ENCODE peak calls at places on chromosome 21, in four cellular contexts. S is amniotic stem cell; L is CD4-positive, CD25-positive, alpha-beta regulatory T cell; J is NCI-H345. Q is an unnamed sample.

GRCh38 chr21:45262616-45263015 is 25.1 kb downstream of the POFUT2 start:
- DNase-seq in S (no peak), L (no peak), J (no peak), Q (no peak)

GRCh38 chr21:33300701-33301631 is 23.8 kb upstream of the IFNAR1 start:
- DNase-seq in S (no peak), L (no peak), J (no peak), Q (peak; percentile 55)

GRCh38 chr21:39650306-39650705 is 37.6 kb downstream of the B3GALT5 start:
- DNase-seq in S (no peak), L (no peak), J (no peak), Q (no peak)

GRCh38 chr21:31731112-31731801 is 661 bp downstream of the SCAF4 start:
- DNase-seq in S (no peak), L (peak; percentile 43), J (peak; percentile 41), Q (peak; percentile 54)

GRCh38 chr21:34992736-34993135 is 56.4 kb downstream of the RUNX1 start:
- DNase-seq in S (no peak), L (no peak), J (no peak), Q (no peak)

GRCh38 chr21:20443558-20444155 is 554.6 kb upstream of the NCAM2 start:
- DNase-seq in S (no peak), L (no peak), J (peak; percentile 17), Q (peak; percentile 49)

GRCh38 chr21:41751621-41752020 is 15.2 kb downstream of the RIPK4 start:
- DNase-seq in S (no peak), L (no peak), J (no peak), Q (peak; percentile 20)

GRCh38 chr21:30194701-30195299 is 21.1 kb downstream of the CLDN8 start:
- DNase-seq in S (no peak), L (no peak), J (peak; percentile 3), Q (no peak)

GRCh38 chr21:44697811-44698734 is 1.1 kb downstream of the KRTAP10-12 start:
- DNase-seq in S (no peak), L (no peak), J (no peak), Q (no peak)

GRCh38 chr21:32015740-32016139 is 142.9 kb downstream of the HUNK start:
- DNase-seq in S (no peak), L (no peak), J (no peak), Q (no peak)

GRCh38 chr21:26423506-26423905 is 149.6 kb downstream of the CYYR1 start:
- DNase-seq in S (no peak), L (no peak), J (no peak), Q (no peak)

GRCh38 chr21:28742527-28742926 is 250.2 kb downstream of the LTN1 start:
- DNase-seq in S (no peak), L (no peak), J (no peak), Q (no peak)

GRCh38 chr21:20617130-20617529 is 381.1 kb upstream of the NCAM2 start:
- DNase-seq in S (no peak), L (no peak), J (no peak), Q (no peak)

GRCh38 chr21:31874817-31875216 is 2.0 kb downstream of the HUNK start:
- DNase-seq in S (no peak), L (no peak), J (no peak), Q (peak; percentile 15)

GRCh38 chr21:16330340-16331319 is 600.8 kb downstream of the USP25 start:
- DNase-seq in S (peak; percentile 50), L (no peak), J (peak; percentile 85), Q (peak; percentile 89)

GRCh38 chr21:39612233-39613028 is at the start of gene B3GALT5:
- DNase-seq in S (no peak), L (no peak), J (peak; percentile 83), Q (peak; percentile 69)

GRCh38 chr21:45260191-45260795 is 27.4 kb downstream of the POFUT2 start:
- DNase-seq in S (no peak), L (no peak), J (no peak), Q (no peak)

GRCh38 chr21:26769613-26770188 is 75.5 kb downstream of the ADAMTS1 start:
- DNase-seq in S (peak; percentile 34), L (no peak), J (no peak), Q (peak; percentile 62)

GRCh38 chr21:25708467-25709065 is 26.1 kb downstream of the ATP5PF start:
- DNase-seq in S (peak; percentile 25), L (peak; percentile 27), J (peak; percentile 34), Q (peak; percentile 74)

GRCh38 chr21:28136687-28137086 is 856.0 kb downstream of the LTN1 start:
- DNase-seq in S (no peak), L (no peak), J (no peak), Q (no peak)

GRCh38 chr21:35963920-35964451 is 96.3 kb downstream of the SETD4 start:
- DNase-seq in S (no peak), L (no peak), J (no peak), Q (no peak)

GRCh38 chr21:45378258-45378966 is 26.6 kb upstream of the COL18A1 start:
- DNase-seq in S (peak; percentile 41), L (no peak), J (no peak), Q (no peak)

GRCh38 chr21:38171723-38172344 is 85.0 kb upstream of the KCNJ15 start:
- DNase-seq in S (no peak), L (no peak), J (no peak), Q (no peak)

GRCh38 chr21:16211339-16212303 is 481.8 kb downstream of the USP25 start:
- DNase-seq in S (no peak), L (no peak), J (no peak), Q (no peak)

GRCh38 chr21:41764558-41765392 is 2.1 kb downstream of the RIPK4 start:
- DNase-seq in S (no peak), L (no peak), J (no peak), Q (no peak)

GRCh38 chr21:33835920-33836319 is 79.7 kb downstream of the ATP5PO start:
- DNase-seq in S (no peak), L (no peak), J (no peak), Q (no peak)

GRCh38 chr21:43975469-43976098 is 36.5 kb upstream of the TRAPPC10 start:
- DNase-seq in S (no peak), L (peak; percentile 66), J (peak; percentile 74), Q (peak; percentile 68)

GRCh38 chr21:29208666-29209059 is 78.2 kb downstream of the MAP3K7CL start:
- DNase-seq in S (peak; percentile 65), L (no peak), J (no peak), Q (no peak)

GRCh38 chr21:43283136-43283924 is 114.5 kb downstream of the CRYAA start:
- DNase-seq in S (no peak), L (no peak), J (no peak), Q (no peak)

GRCh38 chr21:45982758-45983731 is 1.5 kb downstream of the COL6A1 start:
- DNase-seq in S (no peak), L (no peak), J (no peak), Q (no peak)

GRCh38 chr21:28913071-28913470 is 79.6 kb downstream of the LTN1 start:
- DNase-seq in S (no peak), L (no peak), J (no peak), Q (no peak)

GRCh38 chr21:41719691-41720090 is 47.2 kb downstream of the RIPK4 start:
- DNase-seq in S (no peak), L (no peak), J (no peak), Q (no peak)

GRCh38 chr21:22351076-22351475 is 1352.9 kb downstream of the NCAM2 start:
- DNase-seq in S (no peak), L (no peak), J (no peak), Q (no peak)

GRCh38 chr21:46253610-46254124 is 25.1 kb upstream of the LSS start:
- DNase-seq in S (no peak), L (peak; percentile 41), J (no peak), Q (no peak)

GRCh38 chr21:32484706-32485380 is 72.3 kb downstream of the EVA1C start:
- DNase-seq in S (no peak), L (no peak), J (no peak), Q (no peak)

GRCh38 chr21:42593007-42593814 is 60.2 kb upstream of the PDE9A start:
- DNase-seq in S (peak; percentile 45), L (peak; percentile 43), J (peak; percentile 81), Q (peak; percentile 62)

GRCh38 chr21:45117314-45117713 is 42.9 kb downstream of the ADARB1 start:
- DNase-seq in S (no peak), L (no peak), J (no peak), Q (no peak)